ENCODE peak calls at places on chromosomes 4 and X, in four cellular contexts. Q, B, J and A are unnamed samples.

GRCh38 chr4:41678086-41678485 is 70.4 kb downstream of the PHOX2B start:
- DNase-seq in J (no peak), B (no peak), Q (no peak), A (no peak)

GRCh38 chrX:119272882-119273806 is 37.1 kb downstream of the PGRMC1 start:
- DNase-seq in B (peak), J (no peak), Q (no peak), A (no peak)

GRCh38 chrX:23503835-23504539 is 163.3 kb upstream of the PRDX4 start:
- DNase-seq in J (no peak), Q (no peak), B (no peak), A (no peak)

GRCh38 chr4:52019941-52020657 is at the start of gene LRRC66:
- DNase-seq in Q (no peak), B (no peak), J (no peak), A (no peak)

GRCh38 chr4:2354127-2354526 is 64.3 kb downstream of the ZFYVE28 start:
- DNase-seq in Q (no peak), J (no peak), B (no peak), A (no peak)

GRCh38 chr4:74653331-74654229 is 140.7 kb downstream of the BTC start:
- DNase-seq in Q (no peak), B (no peak), J (no peak), A (no peak)

GRCh38 chr4:184287697-184288255 is 70.1 kb upstream of the ENPP6 start:
- DNase-seq in J (no peak), Q (no peak), B (no peak), A (no peak)

GRCh38 chrX:23434356-23434884 is 99.8 kb downstream of the PTCHD1 start:
- DNase-seq in Q (no peak), B (no peak), J (no peak), A (no peak)

GRCh38 chrX:73855546-73855945 is 292.5 kb downstream of the CHIC1 start:
- DNase-seq in B (peak), J (peak), Q (peak), A (no peak)

GRCh38 chr4:1594871-1595788 is 89.0 kb downstream of the FAM53A start:
- DNase-seq in Q (no peak), B (no peak), J (no peak), A (no peak)

GRCh38 chr4:63396269-63396668 is 1013.0 kb downstream of the TECRL start:
- DNase-seq in Q (no peak), B (no peak), J (no peak), A (no peak)

GRCh38 chrX:9349572-9350259 is 115.1 kb upstream of the TBL1X start:
- DNase-seq in J (no peak), B (no peak), Q (no peak), A (no peak)

GRCh38 chrX:15789979-15790765 is at the start of gene ZRSR2:
- DNase-seq in B (peak), Q (peak), J (peak), A (peak)

GRCh38 chr4:78691971-78692814 is 84.0 kb upstream of the BMP2K start:
- DNase-seq in B (no peak), J (no peak), Q (no peak), A (no peak)

GRCh38 chr4:70855464-70855863 is 15.8 kb upstream of the GRSF1 start:
- DNase-seq in Q (no peak), B (no peak), J (no peak), A (no peak)

GRCh38 chrX:5236096-5236495 is 992.6 kb downstream of the NLGN4X start:
- DNase-seq in B (no peak), Q (no peak), J (no peak), A (no peak)

GRCh38 chr4:128388352-128388630 is 100.7 kb upstream of the PGRMC2 start:
- DNase-seq in B (no peak), J (no peak), Q (no peak), A (no peak)

GRCh38 chr4:2871911-2872310 is 28.3 kb downstream of the ADD1 start:
- DNase-seq in Q (no peak), B (no peak), J (no peak), A (no peak)

GRCh38 chr4:54901202-54901601 is 224.2 kb downstream of the KDR start:
- DNase-seq in J (no peak), Q (no peak), B (no peak), A (no peak)